ENCODE peak calls at places on chromosomes 4 and X, in six cellular contexts. O is left ventricle myocardium inferior; S is pancreas; F is naive thymus-derived CD4-positive, alpha-beta T cell; P is astrocyte; H is hepatocyte. C is an unnamed sample. For H3K36me3, the result is how much of the 10 kb centered on the place peaks cover.

GRCh38 chrX:19554786-19555185 is 39.5 kb upstream of the MAP3K15 start:
- DNase-seq in F (no peak), P (peak), H (no peak), O (no peak), S (no peak), C (peak)

GRCh38 chr4:145945431-145946155 is 7.0 kb upstream of the ZNF827 start:
- DNase-seq in O (no peak), S (no peak), P (no peak), H (no peak), F (no peak), C (peak)

GRCh38 chr4:114601304-114602052 is 2.9 kb downstream of the UGT8 start:
- DNase-seq in O (no peak), F (no peak), H (no peak), S (no peak), P (no peak), C (no peak)

GRCh38 chr4:140163029-140163810 is 9.2 kb upstream of the MAML3 start:
- DNase-seq in H (no peak), P (peak), F (no peak), S (no peak), O (no peak), C (no peak)

GRCh38 chrX:120429776-120430535 is 39.1 kb downstream of the LAMP2 start:
- DNase-seq in P (no peak), O (no peak), S (no peak), H (no peak), F (no peak), C (no peak)

GRCh38 chr4:169199184-169199583 is 71.6 kb downstream of the SH3RF1 start:
- DNase-seq in H (no peak), S (no peak), F (no peak), P (no peak), O (no peak), C (no peak)

GRCh38 chr4:84218002-84218401 is 281.1 kb downstream of the NKX6-1 start:
- DNase-seq in O (no peak), P (peak), H (no peak), F (no peak), S (no peak), C (no peak)

GRCh38 chrX:140053841-140054240 is 88.5 kb upstream of the CXorf66 start:
- DNase-seq in S (no peak), O (no peak), F (no peak), P (no peak), H (no peak), C (no peak)

GRCh38 chrX:154542723-154543424 is 3.8 kb downstream of the G6PD start:
- DNase-seq in O (no peak), P (no peak), F (no peak), H (no peak), S (no peak), C (no peak)

GRCh38 chr4:157220026-157220881 is at the start of gene GRIA2:
- DNase-seq in S (peak), F (no peak), H (peak), P (peak), O (no peak), C (peak)

GRCh38 chrX:22634081-22634480 is 361.4 kb downstream of the CBLL2 start:
- DNase-seq in F (no peak), O (no peak), S (no peak), H (no peak), P (peak), C (no peak)

GRCh38 chr4:112895785-112896184 is 153.7 kb upstream of the ANK2 start:
- DNase-seq in O (no peak), F (no peak), H (no peak), P (peak), S (no peak), C (peak)

GRCh38 chr4:137425281-137425680 is 107.0 kb downstream of the PCDH18 start:
- DNase-seq in H (no peak), F (no peak), P (no peak), S (no peak), O (no peak), C (no peak)

GRCh38 chr4:138438608-138439007 is 196.5 kb upstream of the SLC7A11 start:
- DNase-seq in P (peak), S (no peak), H (no peak), F (no peak), O (no peak), C (no peak)

GRCh38 chr4:2081540-2081939 is 22.4 kb downstream of the NAT8L start:
- DNase-seq in P (no peak), O (no peak), S (peak), H (no peak), F (no peak), C (no peak)

GRCh38 chr4:140617494-140618060 is 48.8 kb upstream of the UCP1 start:
- DNase-seq in S (no peak), H (no peak), O (no peak), F (no peak), P (no peak), C (no peak)

GRCh38 chr4:165016971-165017370 is 14.8 kb upstream of the TRIM60 start:
- DNase-seq in H (no peak), P (no peak), S (no peak), F (no peak), O (no peak), C (no peak)

GRCh38 chrX:50988649-50989048 is 78.1 kb downstream of the BMP15 start:
- DNase-seq in O (no peak), H (peak), S (no peak), F (no peak), P (peak), C (peak)

GRCh38 chr4:68658672-68659071 is 11.8 kb downstream of the UGT2B15 start:
- DNase-seq in S (no peak), P (no peak), F (no peak), H (peak), O (no peak), C (no peak)

GRCh38 chr4:12319765-12320164 is 891.1 kb upstream of the HS3ST1 start:
- DNase-seq in H (no peak), S (no peak), P (peak), O (no peak), F (no peak), C (no peak)

GRCh38 chrX:70694339-70695122 is 214.0 kb downstream of the TEX11 start:
- DNase-seq in F (no peak), S (no peak), H (no peak), P (no peak), O (no peak), C (no peak)

GRCh38 chrX:38409289-38409688 is 56.9 kb downstream of the OTC start:
- DNase-seq in O (no peak), H (no peak), P (no peak), S (no peak), F (no peak), C (peak)

GRCh38 chr4:121064482-121064881 is 7.9 kb downstream of the NDNF start:
- DNase-seq in H (no peak), O (no peak), P (no peak), S (no peak), F (no peak), C (no peak)

GRCh38 chrX:46912673-46913491 is 661 bp downstream of the JADE3 start:
- DNase-seq in S (peak), P (no peak), F (no peak), H (peak), O (peak), C (no peak)

GRCh38 chrX:120790118-120790517 is 85.5 kb downstream of the CT47B1 start:
- DNase-seq in F (peak), O (no peak), H (peak), P (peak), S (peak), C (peak)

GRCh38 chrX:81377329-81377728 is 175.4 kb downstream of the SH3BGRL start:
- DNase-seq in F (no peak), H (peak), S (no peak), O (no peak), P (peak), C (peak)

GRCh38 chrX:54950730-54951375 is 30.2 kb downstream of the TRO start:
- DNase-seq in O (no peak), S (no peak), H (no peak), P (no peak), F (no peak), C (no peak)

GRCh38 chr4:137370699-137371098 is 161.6 kb downstream of the PCDH18 start:
- DNase-seq in S (no peak), O (no peak), F (no peak), H (no peak), P (no peak), C (no peak)

DNA sequence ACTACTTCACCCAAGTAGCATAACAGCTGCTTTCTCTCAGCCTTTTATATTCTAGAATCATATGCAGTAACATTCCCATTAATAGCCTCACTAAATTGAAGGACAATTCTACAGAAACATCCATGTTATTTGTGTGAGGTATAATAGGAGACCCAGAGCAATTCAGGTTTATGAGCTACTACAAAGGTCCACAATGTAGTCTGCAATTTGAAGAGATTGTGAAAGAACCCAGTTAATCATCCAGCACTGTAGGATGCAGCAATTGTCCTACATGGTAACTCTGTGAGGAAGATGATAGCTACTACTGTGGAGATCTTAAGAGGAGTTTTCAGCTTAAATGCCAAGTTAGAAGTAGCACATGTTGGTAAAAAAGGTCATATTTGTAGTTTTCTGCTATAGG is 30.8 kb downstream of the TMEM165 start:
- DNase-seq in F (no peak), O (no peak), S (no peak), H (no peak), P (no peak), C (no peak)
- H3K36me3 ChIP-seq in F (under half), O (half or more), S (under half), H (under half), P (half or more), C (under half)

GRCh38 chr4:183698909-183699308 is 39.8 kb downstream of the TRAPPC11 start:
- DNase-seq in H (no peak), P (no peak), F (no peak), S (no peak), O (no peak), C (no peak)
- H3K36me3 ChIP-seq in H (under half), P (half or more), F (under half), S (under half), O (half or more), C (under half)

GRCh38 chr4:98421106-98421505 is 159.9 kb downstream of the RAP1GDS1 start:
- DNase-seq in O (no peak), S (no peak), H (no peak), P (peak), F (no peak), C (no peak)

GRCh38 chr4:98423019-98423418 is 161.8 kb downstream of the RAP1GDS1 start:
- DNase-seq in O (no peak), H (no peak), P (no peak), S (no peak), F (no peak), C (no peak)
- H3K36me3 ChIP-seq in O (half or more), H (under half), P (under half), S (under half), F (under half), C (under half)

GRCh38 chr4:7863911-7864681 is 75.6 kb downstream of the AFAP1 start:
- DNase-seq in H (peak), P (no peak), F (peak), S (no peak), O (no peak), C (peak)
- H3K36me3 ChIP-seq in H (under half), P (under half), F (under half), S (under half), O (under half), C (under half)

DNA sequence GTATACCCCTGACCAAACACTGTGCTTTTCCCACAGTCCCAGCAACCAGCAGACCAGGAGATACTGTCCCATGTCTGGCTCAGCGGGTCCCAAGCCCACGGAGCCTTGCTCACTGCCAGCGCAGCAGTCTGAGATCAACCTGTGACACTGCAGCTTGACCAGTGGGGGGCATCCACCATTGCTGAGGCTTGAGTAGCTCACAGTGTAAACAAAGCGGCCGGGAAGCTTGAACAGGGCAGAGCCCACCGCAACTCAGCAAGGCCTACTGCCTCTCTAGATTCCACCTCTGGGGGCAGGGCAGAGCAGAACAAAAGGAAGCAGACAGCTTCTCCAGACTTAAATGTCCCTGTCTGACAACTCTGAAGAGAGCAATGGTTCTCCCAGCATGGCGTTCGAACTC is 58.1 kb downstream of the SLC10A6 start:
- DNase-seq in F (no peak), O (no peak), P (no peak), H (no peak), S (no peak), C (no peak)
- H3K36me3 ChIP-seq in F (under half), O (under half), P (under half), H (under half), S (under half), C (under half)

GRCh38 chr4:87506974-87507701 is 22.0 kb downstream of the SPARCL1 start:
- DNase-seq in F (no peak), H (no peak), S (no peak), O (no peak), P (peak), C (peak)

GRCh38 chr4:87516683-87517082 is 12.5 kb downstream of the SPARCL1 start:
- DNase-seq in P (no peak), S (no peak), O (no peak), F (no peak), H (no peak), C (no peak)

GRCh38 chr4:87510747-87511146 is 18.4 kb downstream of the SPARCL1 start:
- DNase-seq in P (no peak), F (no peak), O (no peak), S (no peak), H (no peak), C (no peak)

GRCh38 chr4:87511500-87511899 is 17.7 kb downstream of the SPARCL1 start:
- DNase-seq in S (no peak), F (no peak), H (no peak), O (no peak), P (no peak), C (no peak)

GRCh38 chr4:87512400-87512799 is 16.8 kb downstream of the SPARCL1 start:
- DNase-seq in S (no peak), P (no peak), F (no peak), H (no peak), O (no peak), C (no peak)
- H3K36me3 ChIP-seq in S (under half), P (under half), F (under half), H (under half), O (under half), C (under half)

GRCh38 chr4:87119965-87120364 is 100.5 kb downstream of the KLHL8 start:
- DNase-seq in P (no peak), H (no peak), S (no peak), F (no peak), O (no peak), C (peak)

GRCh38 chr4:87117730-87118075 is 102.7 kb downstream of the KLHL8 start:
- DNase-seq in O (no peak), P (no peak), S (no peak), H (no peak), F (no peak), C (no peak)

GRCh38 chr4:87117051-87117729 is 103.2 kb downstream of the KLHL8 start:
- DNase-seq in P (no peak), S (no peak), O (no peak), H (no peak), F (no peak), C (no peak)

GRCh38 chr4:87118826-87119225 is 101.6 kb downstream of the KLHL8 start:
- DNase-seq in F (no peak), H (no peak), S (no peak), O (no peak), P (peak), C (peak)

GRCh38 chr4:87118421-87118820 is 102.0 kb downstream of the KLHL8 start:
- DNase-seq in O (no peak), F (no peak), H (no peak), P (no peak), S (no peak), C (no peak)
- H3K36me3 ChIP-seq in O (half or more), F (under half), H (under half), P (under half), S (under half), C (under half)

GRCh38 chrX:6026980-6027379 is 201.7 kb downstream of the NLGN4X start:
- DNase-seq in S (no peak), O (no peak), P (no peak), H (no peak), F (no peak), C (no peak)
- H3K36me3 ChIP-seq in S (under half), O (under half), P (under half), H (under half), F (under half), C (under half)

GRCh38 chr4:7002336-7002735 is 40.8 kb upstream of the TADA2B start:
- DNase-seq in S (no peak), H (no peak), O (no peak), P (no peak), F (no peak), C (peak)

GRCh38 chr4:6996481-6996880 is 46.7 kb upstream of the TADA2B start:
- DNase-seq in F (no peak), S (no peak), P (no peak), H (no peak), O (no peak), C (no peak)

GRCh38 chr4:7000421-7001176 is 42.6 kb upstream of the TADA2B start:
- DNase-seq in F (no peak), O (no peak), P (no peak), S (no peak), H (no peak), C (no peak)

GRCh38 chr4:7001271-7001670 is 41.9 kb upstream of the TADA2B start:
- DNase-seq in O (no peak), H (no peak), S (no peak), P (no peak), F (no peak), C (no peak)

DNA sequence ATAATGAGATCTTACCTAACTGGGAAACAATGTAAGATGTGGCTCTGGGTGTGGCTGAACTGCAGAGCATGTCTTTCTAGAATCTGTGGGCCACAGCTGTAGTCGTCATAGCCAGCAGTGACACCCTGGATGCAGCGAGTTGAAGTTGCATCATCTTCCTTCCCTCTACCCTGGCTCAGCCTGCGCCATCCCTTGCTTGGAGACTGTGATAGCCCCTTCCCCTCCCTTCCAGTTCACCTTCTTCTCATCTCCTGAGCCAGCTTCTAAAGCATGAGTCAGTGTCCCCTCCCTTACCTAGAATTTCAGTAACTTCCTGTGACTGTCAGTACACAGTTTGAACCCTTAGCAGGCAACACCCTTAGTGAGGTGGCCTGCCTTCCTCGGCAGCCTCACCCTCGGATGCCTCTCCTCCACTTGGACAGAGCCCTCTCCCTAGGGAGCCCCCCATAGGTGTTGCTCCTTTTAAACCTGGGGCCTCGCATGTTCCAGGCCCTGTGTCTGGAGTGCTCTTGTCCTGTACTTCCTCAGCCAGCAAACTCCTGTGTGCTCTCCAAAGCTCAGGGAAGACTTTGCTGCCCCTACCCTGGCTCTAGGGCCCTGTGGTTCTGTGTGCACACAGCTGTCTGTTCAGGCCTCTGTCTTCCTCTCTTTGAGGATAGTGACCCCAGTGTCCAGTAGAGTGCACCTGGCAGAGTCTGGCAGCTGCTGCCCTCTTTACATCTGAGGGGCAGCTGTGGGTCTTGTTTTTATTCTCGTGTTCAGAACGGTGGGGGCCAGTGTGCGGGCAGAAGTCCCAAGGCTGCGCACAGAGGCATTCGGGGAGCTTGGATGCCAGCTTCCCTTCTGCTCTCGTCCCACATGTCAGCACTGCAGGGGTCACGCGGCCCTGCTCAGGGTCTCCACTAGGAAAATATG is 43.7 kb upstream of the TADA2B start:
- DNase-seq in O (no peak), H (no peak), P (no peak), S (no peak), F (peak), C (peak)
- H3K36me3 ChIP-seq in O (half or more), H (under half), P (under half), S (under half), F (under half), C (under half)

GRCh38 chr4:732480-732879 is 26.8 kb downstream of the PCGF3 start:
- DNase-seq in P (no peak), O (no peak), S (no peak), H (no peak), F (no peak), C (no peak)
- H3K36me3 ChIP-seq in P (under half), O (half or more), S (under half), H (under half), F (under half), C (under half)

C was measured in bronchial epithelial cell.